ENCODE peak calls at places on chromosomes 7 and 10, in four cellular contexts. N is neural progenitor cell, A is neuronal stem cell, H is hepatocyte. B is an unnamed sample.

GRCh38 chr10:110044681-110045080 is 36.9 kb downstream of the ADD3 start:
- DNase-seq in A (no peak), H (no peak), N (no peak), B (no peak)

GRCh38 chr10:90884414-90884813 is 12.6 kb downstream of the RPP30 start:
- DNase-seq in H (no peak), A (no peak), N (no peak), B (no peak)

GRCh38 chr7:133314084-133314483 is 61.2 kb downstream of the EXOC4 start:
- DNase-seq in A (no peak), N (no peak), H (no peak), B (no peak)

GRCh38 chr7:74029991-74030415 is 2.0 kb downstream of the ELN start:
- DNase-seq in H (no peak), N (peak; percentile 48), A (no peak), B (no peak)

GRCh38 chr7:43362652-43363428 is 220.1 kb upstream of the STK17A start:
- DNase-seq in H (peak; percentile 47), N (no peak), A (no peak), B (peak; percentile 5)

GRCh38 chr7:91043924-91044660 is 220.1 kb upstream of the FZD1 start:
- DNase-seq in H (no peak), A (no peak), N (no peak), B (no peak)

GRCh38 chr10:93068411-93069244 is 5.1 kb upstream of the CYP26A1 start:
- DNase-seq in A (no peak), N (peak; percentile 84), H (no peak), B (no peak)

GRCh38 chr7:70775570-70776156 is 356.3 kb upstream of the GALNT17 start:
- DNase-seq in N (no peak), H (no peak), A (no peak), B (no peak)

GRCh38 chr10:78857193-78857592 is 211.6 kb upstream of the ZMIZ1 start:
- DNase-seq in N (no peak), H (no peak), A (no peak), B (peak; percentile 16)

GRCh38 chr7:138849701-138850100 is 51.7 kb upstream of the ATP6V0A4 start:
- DNase-seq in H (no peak), A (no peak), N (no peak), B (no peak)

GRCh38 chr10:89367529-89367928 is 10.3 kb upstream of the IFIT1B start:
- DNase-seq in N (peak; percentile 34), A (no peak), H (no peak), B (no peak)

GRCh38 chr7:36663481-36663880 is 60.8 kb downstream of the AOAH start:
- DNase-seq in A (no peak), H (no peak), N (no peak), B (no peak)

GRCh38 chr10:49220031-49220430 is 31.8 kb upstream of the TMEM273 start:
- DNase-seq in H (no peak), N (no peak), A (no peak), B (no peak)

GRCh38 chr7:156099085-156099484 is 286.8 kb upstream of the SHH start:
- DNase-seq in A (no peak), H (no peak), N (no peak), B (no peak)

GRCh38 chr10:92164024-92164423 is 126.9 kb downstream of the CPEB3 start:
- DNase-seq in H (no peak), N (no peak), A (no peak), B (no peak)

GRCh38 chr7:84274029-84274638 is 79.5 kb upstream of the SEMA3A start:
- DNase-seq in H (no peak), A (peak; percentile 67), N (peak; percentile 81), B (no peak)

GRCh38 chr10:35342381-35342780 is 6.1 kb downstream of the CCNY start:
- DNase-seq in H (no peak), N (no peak), A (no peak), B (no peak)

DNA sequence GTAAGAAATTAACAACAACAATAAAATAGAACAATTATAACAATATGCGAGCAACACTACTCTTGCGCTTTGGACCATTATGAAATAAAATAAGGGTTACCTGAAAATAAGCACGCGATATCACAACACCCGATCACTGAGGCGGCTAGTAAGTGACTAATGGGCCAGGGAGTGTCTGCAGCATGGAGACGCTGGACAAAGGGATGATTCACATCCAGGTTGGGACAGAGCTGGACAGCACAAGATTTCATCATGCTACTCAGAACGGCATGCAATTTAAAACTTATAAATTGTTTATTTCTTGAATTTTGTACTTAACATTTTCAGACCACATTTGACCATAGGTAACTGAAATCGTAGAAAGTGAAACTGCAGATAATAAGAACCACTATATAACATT is 15.6 kb downstream of the HIBADH start:
- DNase-seq in N (no peak), A (no peak), H (no peak), B (peak; percentile 63)
- H3K4me2 ChIP-seq in N (no peak overlapping the region), A (no peak overlapping the region), H (no peak overlapping the region), B (peak overlapping the region; percentile 30)

GRCh38 chr10:31424473-31424872 is 105.5 kb downstream of the ZEB1 start:
- DNase-seq in N (no peak), H (no peak), A (no peak), B (no peak)

GRCh38 chr10:31431021-31431420 is 112.0 kb downstream of the ZEB1 start:
- DNase-seq in H (no peak), N (no peak), A (no peak), B (no peak)

GRCh38 chr10:31422634-31423033 is 103.6 kb downstream of the ZEB1 start:
- DNase-seq in H (no peak), N (no peak), A (no peak), B (no peak)

GRCh38 chr10:31421322-31421721 is 102.3 kb downstream of the ZEB1 start:
- DNase-seq in A (no peak), H (no peak), N (no peak), B (no peak)

DNA sequence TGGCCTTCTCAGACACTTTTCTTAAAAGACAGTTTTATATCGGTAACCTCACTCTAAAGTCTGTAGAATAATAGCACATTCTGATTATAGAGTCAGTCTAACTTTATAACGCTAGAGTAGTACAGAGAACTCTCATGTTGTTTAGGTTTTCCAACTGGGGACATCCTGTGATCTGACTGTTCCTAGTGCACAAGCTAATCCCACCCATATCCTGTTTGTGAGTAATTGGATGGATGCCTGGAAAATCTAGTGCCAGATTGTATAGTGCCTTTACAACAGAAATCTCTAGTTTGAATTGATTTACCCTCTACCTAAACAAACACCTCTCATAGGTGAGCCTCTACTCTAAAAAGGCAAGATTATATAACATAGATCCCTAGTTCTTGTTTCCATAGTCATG is 107.4 kb downstream of the ZEB1 start:
- DNase-seq in N (no peak), H (peak; percentile 8), A (no peak), B (no peak)
- H3K4me2 ChIP-seq in N (no peak overlapping the region), H (no peak overlapping the region), A (no peak overlapping the region), B (no peak overlapping the region)

GRCh38 chr10:5418584-5418983 is 6.2 kb downstream of the NET1 start:
- DNase-seq in H (no peak), A (no peak), N (no peak), B (no peak)

GRCh38 chr10:5424751-5425150 is 12.4 kb downstream of the NET1 start:
- DNase-seq in A (no peak), H (no peak), N (no peak), B (no peak)

GRCh38 chr10:5416981-5417380 is 4.6 kb downstream of the NET1 start:
- DNase-seq in A (no peak), H (no peak), N (peak; percentile 28), B (no peak)

GRCh38 chr10:5423774-5424173 is 11.4 kb downstream of the NET1 start:
- DNase-seq in A (no peak), H (no peak), N (no peak), B (no peak)

GRCh38 chr10:5419466-5420094 is 7.2 kb downstream of the NET1 start:
- DNase-seq in H (no peak), A (no peak), N (no peak), B (no peak)
- H3K4me2 ChIP-seq in H (no peak overlapping the region), A (no peak overlapping the region), N (no peak overlapping the region), B (no peak overlapping the region)

DNA sequence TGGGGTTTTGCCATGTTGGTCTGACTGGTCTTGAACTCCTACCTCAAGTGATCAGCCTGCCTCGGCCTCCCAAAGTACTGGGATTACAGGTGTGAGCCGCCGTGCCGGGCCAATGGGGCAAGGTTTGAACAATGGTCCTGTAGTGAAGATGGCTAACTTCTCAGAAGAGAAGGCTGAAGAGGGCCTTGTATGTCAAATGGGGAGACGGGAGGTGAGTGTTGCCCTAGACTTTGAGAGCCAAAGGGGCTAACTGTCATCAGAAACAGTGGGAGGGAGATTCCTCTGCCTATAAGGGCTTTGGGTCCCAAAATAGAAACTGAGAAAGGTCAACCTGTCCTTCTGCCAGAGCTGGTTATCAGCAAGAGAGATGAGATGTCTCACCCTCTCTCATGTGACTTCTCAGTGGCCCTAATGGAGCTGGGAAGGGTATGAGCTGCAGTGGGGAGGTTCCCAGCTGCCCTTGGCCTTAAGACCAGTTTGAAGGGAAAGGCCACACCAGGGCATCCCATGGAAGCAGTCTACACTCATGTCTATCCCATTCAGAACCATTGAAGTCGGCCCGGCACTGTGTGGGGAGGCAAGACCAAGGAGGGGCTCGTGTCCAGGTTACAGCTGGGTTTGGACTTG is 1.3 kb upstream of the SAMD8 start:
- DNase-seq in H (no peak), N (no peak), A (no peak), B (no peak)
- H3K4me2 ChIP-seq in H (peak overlapping the region; percentile 81), N (no peak overlapping the region), A (no peak overlapping the region), B (peak overlapping the region; percentile 94)

GRCh38 chr10:132314336-132314735 is 6.6 kb upstream of the STK32C start:
- DNase-seq in H (no peak), N (no peak), A (no peak), B (no peak)

GRCh38 chr10:132321726-132322125 is 10.3 kb upstream of the LRRC27 start:
- DNase-seq in H (no peak), A (no peak), N (no peak), B (no peak)

GRCh38 chr10:132320776-132321469 is 11.1 kb upstream of the LRRC27 start:
- DNase-seq in N (no peak), H (no peak), A (no peak), B (no peak)

GRCh38 chr10:132322621-132323048 is 9.4 kb upstream of the LRRC27 start:
- DNase-seq in N (no peak), A (no peak), H (no peak), B (no peak)

DNA sequence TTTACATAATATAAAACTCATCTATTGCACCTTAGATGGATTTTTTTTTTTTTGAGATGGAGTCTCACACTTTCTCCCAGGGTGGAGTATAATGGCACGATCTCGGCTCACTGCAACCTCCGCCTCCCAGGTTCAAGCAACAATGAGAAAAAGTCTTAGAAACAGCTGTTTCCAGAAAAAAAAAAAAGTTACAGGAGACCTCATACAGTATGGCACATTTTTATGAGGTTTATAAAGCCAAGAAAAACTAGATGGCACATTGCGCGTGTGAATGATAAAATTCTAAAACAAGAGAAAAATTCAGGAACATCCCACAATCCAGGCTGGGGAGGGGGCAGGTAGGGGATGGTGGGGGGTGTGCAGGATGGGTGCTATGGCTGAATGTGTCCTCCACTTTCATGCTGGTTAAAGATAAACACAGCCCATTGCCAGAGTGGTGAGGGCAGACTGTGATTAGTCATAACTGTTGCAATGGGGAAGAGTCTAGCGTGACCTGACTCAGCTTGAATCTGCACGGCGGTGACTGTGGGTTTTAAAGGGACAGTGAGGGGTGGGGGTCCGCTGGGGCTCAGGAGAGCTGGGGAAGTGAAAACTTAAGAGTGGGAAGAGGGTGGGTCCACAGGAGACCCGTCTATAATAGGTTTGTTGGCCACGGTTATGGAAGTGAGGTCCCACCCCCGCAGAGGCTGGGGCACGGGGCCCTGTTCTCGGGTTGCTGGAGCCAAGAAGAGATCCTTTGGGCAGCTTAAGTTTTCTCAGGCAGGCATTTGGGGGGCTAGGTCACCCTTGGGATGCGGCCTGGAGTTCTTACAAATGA is 11.9 kb upstream of the LRRC27 start:
- DNase-seq in H (peak; percentile 62), N (no peak), A (no peak), B (peak; percentile 39)
- H3K4me2 ChIP-seq in H (peak overlapping the region; percentile 44), N (no peak overlapping the region), A (no peak overlapping the region), B (peak overlapping the region; percentile 67)

B was measured in PC-9.